ENCODE peak calls at places on chromosomes 11 and 22, in four cellular contexts. K is activated effector memory CD4-positive, alpha-beta T cell treated with Interleukin-2 at 50 U/mL for 16 hours; X is NCI-H2029 treated with DMSO at 0.1 percent for 48 hours; O is NCI-H2081. R is an unnamed sample.

GRCh38 chr11:34438529-34439507 is at the start of gene CAT:
- DNase-seq in K (peak), O (peak), X (peak), R (peak)

GRCh38 chr11:132866783-132867545 is 665.3 kb downstream of the OPCML start:
- DNase-seq in O (no peak), X (no peak), K (no peak), R (no peak)

GRCh38 chr22:38435010-38435409 is 20.0 kb downstream of the KCNJ4 start:
- DNase-seq in X (no peak), K (no peak), O (no peak), R (no peak)

GRCh38 chr11:63802637-63803414 is 10.4 kb upstream of the SPINDOC start:
- DNase-seq in K (no peak), X (no peak), O (no peak), R (no peak)

GRCh38 chr11:107928767-107929507 is 689 bp downstream of the RAB39A start:
- DNase-seq in O (peak), X (peak), K (no peak), R (peak)

GRCh38 chr11:34916810-34917780 is 677 bp downstream of the PDHX start:
- DNase-seq in K (no peak), X (no peak), O (no peak), R (no peak)

GRCh38 chr11:61114913-61115312 is 12.6 kb downstream of the CD5 start:
- DNase-seq in O (no peak), K (no peak), X (no peak), R (no peak)

GRCh38 chr22:49999063-49999900 is 13.3 kb downstream of the IL17REL start:
- DNase-seq in X (no peak), O (no peak), K (no peak), R (no peak)

GRCh38 chr22:49551446-49551845 is 276.2 kb downstream of the BRD1 start:
- DNase-seq in K (no peak), X (no peak), O (no peak), R (no peak)